ENCODE peak calls at places on chromosomes 4 and X, in four cellular contexts. One of them, this sample, is unnamed.

GRCh38 chr4:7361256-7361655 is 73.5 kb downstream of the PSAPL1 start:
- DNase-seq in sigmoid colon: no peak
- DNase-seq in A549: no peak
- DNase-seq in transverse colon: no peak
- DNase-seq in this sample: peak; percentile 69

GRCh38 chr4:118389731-118390520 is 37.1 kb upstream of the PRSS12 start:
- DNase-seq in sigmoid colon: no peak
- DNase-seq in A549: no peak
- DNase-seq in transverse colon: no peak
- DNase-seq in this sample: no peak

GRCh38 chrX:21373637-21374162 is 518 bp upstream of the CNKSR2 start:
- DNase-seq in sigmoid colon: no peak
- DNase-seq in A549: peak; percentile 28
- DNase-seq in transverse colon: no peak
- DNase-seq in this sample: no peak

GRCh38 chr4:128525939-128526630 is 238.5 kb upstream of the PGRMC2 start:
- DNase-seq in sigmoid colon: no peak
- DNase-seq in A549: no peak
- DNase-seq in transverse colon: no peak
- DNase-seq in this sample: no peak

GRCh38 chrX:118423558-118423957 is 72.1 kb upstream of the DOCK11 start:
- DNase-seq in sigmoid colon: no peak
- DNase-seq in A549: no peak
- DNase-seq in transverse colon: no peak
- DNase-seq in this sample: no peak

GRCh38 chr4:39278476-39278875 is 87.7 kb downstream of the RFC1 start:
- DNase-seq in sigmoid colon: no peak
- DNase-seq in A549: no peak
- DNase-seq in transverse colon: no peak
- DNase-seq in this sample: no peak

GRCh38 chr4:31918891-31919290 is 1198.7 kb downstream of the PCDH7 start:
- DNase-seq in sigmoid colon: no peak
- DNase-seq in A549: no peak
- DNase-seq in transverse colon: no peak
- DNase-seq in this sample: no peak

GRCh38 chrX:71181558-71181909 is 36.9 kb downstream of the NLGN3 start:
- DNase-seq in sigmoid colon: no peak
- DNase-seq in A549: no peak
- DNase-seq in transverse colon: peak; percentile 34
- DNase-seq in this sample: peak; percentile 28

GRCh38 chrX:17432158-17432557 is 57.2 kb downstream of the NHS start:
- DNase-seq in sigmoid colon: no peak
- DNase-seq in A549: no peak
- DNase-seq in transverse colon: no peak
- DNase-seq in this sample: no peak

GRCh38 chrX:31233941-31234496 is 162.2 kb upstream of the FTHL17 start:
- DNase-seq in sigmoid colon: no peak
- DNase-seq in A549: no peak
- DNase-seq in transverse colon: no peak
- DNase-seq in this sample: no peak

GRCh38 chrX:101191217-101191750 is 28.3 kb upstream of the DRP2 start:
- DNase-seq in sigmoid colon: no peak
- DNase-seq in A549: no peak
- DNase-seq in transverse colon: no peak
- DNase-seq in this sample: peak; percentile 42

GRCh38 chrX:18377802-18378201 is 23.3 kb upstream of the SCML2 start:
- DNase-seq in sigmoid colon: no peak
- DNase-seq in A549: no peak
- DNase-seq in transverse colon: peak; percentile 18
- DNase-seq in this sample: no peak

GRCh38 chr4:81518762-81519427 is 47.2 kb upstream of the RASGEF1B start:
- DNase-seq in sigmoid colon: no peak
- DNase-seq in A549: no peak
- DNase-seq in transverse colon: no peak
- DNase-seq in this sample: no peak

GRCh38 chr4:132642196-132642817 is 506.8 kb upstream of the PCDH10 start:
- DNase-seq in sigmoid colon: no peak
- DNase-seq in A549: peak; percentile 12
- DNase-seq in transverse colon: no peak
- DNase-seq in this sample: no peak

GRCh38 chrX:65196758-65197371 is 220.6 kb upstream of the ZC4H2 start:
- DNase-seq in sigmoid colon: peak; percentile 63
- DNase-seq in A549: peak; percentile 1
- DNase-seq in transverse colon: peak; percentile 84
- DNase-seq in this sample: no peak
- TF ChIP-seq CTCF in sigmoid colon: peak; percentile 20
- TF ChIP-seq CTCF in A549: no peak
- TF ChIP-seq CTCF in transverse colon: peak; percentile 41
- TF ChIP-seq CTCF in this sample: no peak

GRCh38 chr4:76679691-76680090 is 218.3 kb downstream of the SOWAHB start:
- DNase-seq in sigmoid colon: no peak
- DNase-seq in A549: no peak
- DNase-seq in transverse colon: no peak
- DNase-seq in this sample: no peak
- TF ChIP-seq EP300 in sigmoid colon: no peak
- TF ChIP-seq EP300 in A549: no peak
- TF ChIP-seq EP300 in transverse colon: no peak
- TF ChIP-seq EP300 in this sample: no peak

GRCh38 chrX:2632533-2633504 is 58.3 kb upstream of the CD99 start:
- DNase-seq in sigmoid colon: no peak
- DNase-seq in A549: no peak
- DNase-seq in transverse colon: no peak
- DNase-seq in this sample: no peak

GRCh38 chrX:2640436-2641150 is 50.5 kb upstream of the CD99 start:
- DNase-seq in sigmoid colon: no peak
- DNase-seq in A549: no peak
- DNase-seq in transverse colon: no peak
- DNase-seq in this sample: no peak

GRCh38 chrX:2638279-2638678 is 52.8 kb upstream of the CD99 start:
- DNase-seq in sigmoid colon: no peak
- DNase-seq in A549: no peak
- DNase-seq in transverse colon: no peak
- DNase-seq in this sample: no peak

GRCh38 chrX:2631743-2632532 is 59.2 kb upstream of the CD99 start:
- DNase-seq in sigmoid colon: no peak
- DNase-seq in A549: no peak
- DNase-seq in transverse colon: no peak
- DNase-seq in this sample: no peak

DNA sequence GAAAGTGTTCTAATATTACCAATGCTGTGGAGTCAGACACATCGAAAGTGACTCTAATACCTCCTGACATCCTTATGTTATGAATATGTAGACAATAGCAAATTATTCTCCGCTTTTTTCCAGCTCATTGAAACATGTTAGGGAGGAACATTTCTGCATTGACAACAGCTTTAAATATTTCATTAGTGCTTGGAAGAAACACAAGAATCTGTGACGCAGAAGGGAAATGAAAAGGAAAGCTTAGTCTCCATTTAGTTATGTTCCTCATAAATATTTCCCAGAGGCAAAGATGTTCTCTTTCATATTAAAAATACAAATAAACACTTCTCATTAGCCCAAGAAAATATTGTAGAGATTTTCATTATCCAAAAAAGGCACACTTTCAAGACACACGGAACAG is 55.7 kb upstream of the CD99 start:
- DNase-seq in sigmoid colon: no peak
- DNase-seq in A549: no peak
- DNase-seq in transverse colon: no peak
- DNase-seq in this sample: no peak
- H3K27ac ChIP-seq in sigmoid colon: peak overlapping the region; percentile 45
- H3K27ac ChIP-seq in A549: no peak overlapping the region
- H3K27ac ChIP-seq in transverse colon: no peak overlapping the region
- H3K27ac ChIP-seq in this sample: no peak overlapping the region

DNA sequence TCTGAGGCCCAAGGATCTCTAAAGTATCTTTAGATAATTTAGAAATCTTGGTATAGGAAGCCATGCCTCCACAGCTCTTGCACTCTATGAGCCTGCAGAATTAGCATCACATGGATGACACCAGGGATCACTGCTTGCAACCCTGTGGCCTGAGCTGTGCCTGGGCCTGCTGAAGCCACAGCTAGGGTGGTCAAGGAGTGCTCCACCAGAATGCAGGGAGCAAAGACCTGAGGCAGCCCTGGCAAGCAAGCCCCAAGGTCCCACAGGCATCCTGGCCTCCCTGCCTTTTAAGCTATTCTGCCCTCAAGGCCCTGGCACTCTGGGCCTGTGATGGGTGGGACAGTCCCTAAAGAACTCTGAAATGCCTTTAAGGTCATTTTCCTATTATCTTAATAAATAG is 105.2 kb upstream of the NALF2 start:
- DNase-seq in sigmoid colon: no peak
- DNase-seq in A549: no peak
- DNase-seq in transverse colon: no peak
- DNase-seq in this sample: no peak
- TF ChIP-seq CTCF in sigmoid colon: no peak
- TF ChIP-seq CTCF in A549: no peak
- TF ChIP-seq CTCF in transverse colon: no peak
- TF ChIP-seq CTCF in this sample: no peak

GRCh38 chrX:19724409-19724808 is 163.0 kb downstream of the SH3KBP1 start:
- DNase-seq in sigmoid colon: no peak
- DNase-seq in A549: no peak
- DNase-seq in transverse colon: no peak
- DNase-seq in this sample: no peak
- TF ChIP-seq EP300 in sigmoid colon: no peak
- TF ChIP-seq EP300 in A549: no peak
- TF ChIP-seq EP300 in transverse colon: no peak
- TF ChIP-seq EP300 in this sample: no peak

DNA sequence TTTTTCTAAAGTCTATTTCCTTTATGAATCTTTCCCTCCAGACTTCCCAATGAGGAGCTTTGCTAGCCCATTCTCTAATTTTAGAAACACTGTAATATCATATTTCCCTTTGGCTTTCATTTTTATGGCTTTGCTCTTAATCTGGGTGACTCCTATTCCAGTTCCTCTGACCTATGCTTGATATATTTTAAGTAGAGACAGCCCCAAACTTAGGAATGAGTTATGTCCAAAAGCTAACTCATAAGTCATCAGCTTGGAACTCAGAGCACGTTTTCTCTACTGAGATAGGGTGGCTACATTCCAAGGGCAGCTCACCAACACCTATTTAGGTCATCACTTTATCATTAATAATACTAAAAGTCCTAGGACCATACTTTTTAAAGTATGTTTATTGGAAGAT is 77.8 kb downstream of the OR13H1 start:
- DNase-seq in sigmoid colon: no peak
- DNase-seq in A549: no peak
- DNase-seq in transverse colon: no peak
- DNase-seq in this sample: no peak
- H3K27ac ChIP-seq in sigmoid colon: no peak overlapping the region
- H3K27ac ChIP-seq in A549: no peak overlapping the region
- H3K27ac ChIP-seq in transverse colon: no peak overlapping the region
- H3K27ac ChIP-seq in this sample: no peak overlapping the region

GRCh38 chr4:42995343-42995944 is 102.9 kb downstream of the GRXCR1 start:
- DNase-seq in sigmoid colon: no peak
- DNase-seq in A549: peak; percentile 3
- DNase-seq in transverse colon: no peak
- DNase-seq in this sample: no peak
- TF ChIP-seq CTCF in sigmoid colon: no peak
- TF ChIP-seq CTCF in A549: peak; percentile 38
- TF ChIP-seq CTCF in transverse colon: peak; percentile 22
- TF ChIP-seq CTCF in this sample: no peak

GRCh38 chrX:38816158-38816557 is 14.9 kb downstream of the MID1IP1 start:
- DNase-seq in sigmoid colon: no peak
- DNase-seq in A549: no peak
- DNase-seq in transverse colon: no peak
- DNase-seq in this sample: no peak
- TF ChIP-seq EP300 in sigmoid colon: no peak
- TF ChIP-seq EP300 in A549: no peak
- TF ChIP-seq EP300 in transverse colon: no peak
- TF ChIP-seq EP300 in this sample: no peak

This sample was measured in ovary.